ENCODE peak calls at places on chromosomes 4 and X, in nine cellular contexts. One of them, this sample, is unnamed. For H3K4me1, the result is how much of the 10 kb centered on the place peaks cover.

GRCh38 chrX:147803948-147804347 is 107.8 kb upstream of the FMR1 start:
- DNase-seq in left ventricle myocardium inferior: no peak
- DNase-seq in neuronal stem cell: peak
- DNase-seq in HCT116: no peak
- DNase-seq in iPS DF 6.9: no peak
- DNase-seq in heart right ventricle: no peak
- DNase-seq in cardiac muscle cell: no peak
- DNase-seq in heart left ventricle: no peak
- DNase-seq in breast epithelium: no peak
- DNase-seq in this sample: peak

GRCh38 chrX:132622130-132622529 is 133.3 kb upstream of the MBNL3 start:
- DNase-seq in left ventricle myocardium inferior: no peak
- DNase-seq in neuronal stem cell: no peak
- DNase-seq in HCT116: peak
- DNase-seq in iPS DF 6.9: no peak
- DNase-seq in heart right ventricle: no peak
- DNase-seq in cardiac muscle cell: peak
- DNase-seq in heart left ventricle: no peak
- DNase-seq in breast epithelium: no peak
- DNase-seq in this sample: no peak

GRCh38 chr4:139389102-139389501 is 64.8 kb upstream of the RAB33B start:
- DNase-seq in left ventricle myocardium inferior: no peak
- DNase-seq in neuronal stem cell: no peak
- DNase-seq in HCT116: no peak
- DNase-seq in iPS DF 6.9: no peak
- DNase-seq in heart right ventricle: no peak
- DNase-seq in cardiac muscle cell: no peak
- DNase-seq in heart left ventricle: no peak
- DNase-seq in breast epithelium: no peak
- DNase-seq in this sample: no peak

GRCh38 chr4:137124278-137124932 is 407.9 kb downstream of the PCDH18 start:
- DNase-seq in left ventricle myocardium inferior: no peak
- DNase-seq in neuronal stem cell: peak
- DNase-seq in HCT116: peak
- DNase-seq in iPS DF 6.9: peak
- DNase-seq in heart right ventricle: no peak
- DNase-seq in cardiac muscle cell: peak
- DNase-seq in heart left ventricle: no peak
- DNase-seq in breast epithelium: no peak
- DNase-seq in this sample: peak

GRCh38 chr4:123064390-123064789 is 142.0 kb upstream of the NUDT6 start:
- DNase-seq in left ventricle myocardium inferior: no peak
- DNase-seq in neuronal stem cell: no peak
- DNase-seq in HCT116: no peak
- DNase-seq in iPS DF 6.9: no peak
- DNase-seq in heart right ventricle: no peak
- DNase-seq in cardiac muscle cell: peak
- DNase-seq in heart left ventricle: no peak
- DNase-seq in breast epithelium: no peak
- DNase-seq in this sample: no peak

GRCh38 chrX:67104982-67105757 is 438.7 kb upstream of the AR start:
- DNase-seq in left ventricle myocardium inferior: peak
- DNase-seq in neuronal stem cell: no peak
- DNase-seq in HCT116: no peak
- DNase-seq in iPS DF 6.9: no peak
- DNase-seq in heart right ventricle: no peak
- DNase-seq in cardiac muscle cell: no peak
- DNase-seq in heart left ventricle: peak
- DNase-seq in breast epithelium: no peak
- DNase-seq in this sample: no peak

GRCh38 chr4:71599588-71599987 is 184.3 kb downstream of the GC start:
- DNase-seq in left ventricle myocardium inferior: no peak
- DNase-seq in neuronal stem cell: no peak
- DNase-seq in HCT116: no peak
- DNase-seq in iPS DF 6.9: no peak
- DNase-seq in heart right ventricle: no peak
- DNase-seq in cardiac muscle cell: no peak
- DNase-seq in heart left ventricle: no peak
- DNase-seq in breast epithelium: no peak
- DNase-seq in this sample: no peak

GRCh38 chr4:65665951-65666523 is 4.3 kb downstream of the EPHA5 start:
- DNase-seq in left ventricle myocardium inferior: no peak
- DNase-seq in neuronal stem cell: peak
- DNase-seq in HCT116: no peak
- DNase-seq in iPS DF 6.9: no peak
- DNase-seq in heart right ventricle: no peak
- DNase-seq in cardiac muscle cell: no peak
- DNase-seq in heart left ventricle: no peak
- DNase-seq in breast epithelium: no peak
- DNase-seq in this sample: no peak

GRCh38 chr4:127145001-127145400 is 487.8 kb upstream of the INTU start:
- DNase-seq in left ventricle myocardium inferior: no peak
- DNase-seq in neuronal stem cell: no peak
- DNase-seq in HCT116: no peak
- DNase-seq in iPS DF 6.9: no peak
- DNase-seq in heart right ventricle: no peak
- DNase-seq in cardiac muscle cell: no peak
- DNase-seq in heart left ventricle: no peak
- DNase-seq in breast epithelium: no peak
- DNase-seq in this sample: no peak

GRCh38 chr4:7890635-7891393 is 48.8 kb downstream of the AFAP1 start:
- DNase-seq in left ventricle myocardium inferior: no peak
- DNase-seq in neuronal stem cell: no peak
- DNase-seq in HCT116: no peak
- DNase-seq in iPS DF 6.9: no peak
- DNase-seq in heart right ventricle: no peak
- DNase-seq in cardiac muscle cell: peak
- DNase-seq in heart left ventricle: no peak
- DNase-seq in breast epithelium: no peak
- DNase-seq in this sample: no peak

GRCh38 chr4:52718123-52718522 is 33.1 kb downstream of the ERVMER34-1 start:
- DNase-seq in left ventricle myocardium inferior: no peak
- DNase-seq in neuronal stem cell: no peak
- DNase-seq in HCT116: no peak
- DNase-seq in iPS DF 6.9: no peak
- DNase-seq in heart right ventricle: no peak
- DNase-seq in cardiac muscle cell: peak
- DNase-seq in heart left ventricle: no peak
- DNase-seq in breast epithelium: no peak
- DNase-seq in this sample: no peak

GRCh38 chrX:72122621-72123275 is 9.0 kb downstream of the RTL5 start:
- DNase-seq in left ventricle myocardium inferior: no peak
- DNase-seq in neuronal stem cell: no peak
- DNase-seq in HCT116: no peak
- DNase-seq in iPS DF 6.9: no peak
- DNase-seq in heart right ventricle: no peak
- DNase-seq in cardiac muscle cell: no peak
- DNase-seq in heart left ventricle: no peak
- DNase-seq in breast epithelium: no peak
- DNase-seq in this sample: no peak
- H3K4me1 ChIP-seq in left ventricle myocardium inferior: half or more
- H3K4me1 ChIP-seq in neuronal stem cell: under half
- H3K4me1 ChIP-seq in HCT116: under half
- H3K4me1 ChIP-seq in iPS DF 6.9: under half
- H3K4me1 ChIP-seq in heart right ventricle: half or more
- H3K4me1 ChIP-seq in cardiac muscle cell: under half
- H3K4me1 ChIP-seq in heart left ventricle: under half
- H3K4me1 ChIP-seq in breast epithelium: under half
- H3K4me1 ChIP-seq in this sample: under half

GRCh38 chr4:125837493-125838238 is 522.9 kb downstream of the FAT4 start:
- DNase-seq in left ventricle myocardium inferior: no peak
- DNase-seq in neuronal stem cell: no peak
- DNase-seq in HCT116: no peak
- DNase-seq in iPS DF 6.9: no peak
- DNase-seq in heart right ventricle: no peak
- DNase-seq in cardiac muscle cell: no peak
- DNase-seq in heart left ventricle: no peak
- DNase-seq in breast epithelium: no peak
- DNase-seq in this sample: no peak

GRCh38 chr4:125836597-125837195 is 521.9 kb downstream of the FAT4 start:
- DNase-seq in left ventricle myocardium inferior: no peak
- DNase-seq in neuronal stem cell: no peak
- DNase-seq in HCT116: no peak
- DNase-seq in iPS DF 6.9: no peak
- DNase-seq in heart right ventricle: no peak
- DNase-seq in cardiac muscle cell: peak
- DNase-seq in heart left ventricle: no peak
- DNase-seq in breast epithelium: no peak
- DNase-seq in this sample: no peak

GRCh38 chr4:125838239-125838601 is 523.5 kb downstream of the FAT4 start:
- DNase-seq in left ventricle myocardium inferior: no peak
- DNase-seq in neuronal stem cell: no peak
- DNase-seq in HCT116: no peak
- DNase-seq in iPS DF 6.9: no peak
- DNase-seq in heart right ventricle: no peak
- DNase-seq in cardiac muscle cell: no peak
- DNase-seq in heart left ventricle: no peak
- DNase-seq in breast epithelium: no peak
- DNase-seq in this sample: no peak

DNA sequence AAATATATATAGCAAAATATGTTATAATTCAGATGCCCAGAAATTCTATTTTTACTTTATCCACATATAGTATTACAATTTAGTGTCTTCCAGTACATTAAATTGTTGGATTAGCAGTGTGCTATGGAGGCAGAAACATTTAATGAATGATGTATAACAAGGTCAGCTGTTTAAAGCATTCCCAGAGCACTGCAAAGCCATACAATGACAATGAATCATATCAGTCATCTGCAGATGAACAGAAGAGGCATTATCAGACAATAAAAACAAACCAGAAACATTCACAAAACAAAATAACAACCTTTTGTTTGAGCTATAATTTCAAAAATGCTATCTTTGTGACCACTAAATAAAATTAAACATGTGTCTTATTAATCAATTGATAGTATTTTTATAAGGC is 524.2 kb downstream of the FAT4 start:
- DNase-seq in left ventricle myocardium inferior: no peak
- DNase-seq in neuronal stem cell: no peak
- DNase-seq in HCT116: no peak
- DNase-seq in iPS DF 6.9: no peak
- DNase-seq in heart right ventricle: no peak
- DNase-seq in cardiac muscle cell: no peak
- DNase-seq in heart left ventricle: no peak
- DNase-seq in breast epithelium: no peak
- DNase-seq in this sample: no peak
- H3K4me3 ChIP-seq in left ventricle myocardium inferior: no peak
- H3K4me3 ChIP-seq in neuronal stem cell: no peak
- H3K4me3 ChIP-seq in HCT116: no peak
- H3K4me3 ChIP-seq in iPS DF 6.9: no peak
- H3K4me3 ChIP-seq in heart right ventricle: no peak
- H3K4me3 ChIP-seq in cardiac muscle cell: no peak
- H3K4me3 ChIP-seq in heart left ventricle: no peak
- H3K4me3 ChIP-seq in breast epithelium: no peak
- H3K4me3 ChIP-seq in this sample: no peak

GRCh38 chr4:186149872-186150271 is 41.5 kb upstream of the CYP4V2 start:
- DNase-seq in left ventricle myocardium inferior: peak
- DNase-seq in neuronal stem cell: no peak
- DNase-seq in HCT116: no peak
- DNase-seq in iPS DF 6.9: no peak
- DNase-seq in heart right ventricle: peak
- DNase-seq in cardiac muscle cell: peak
- DNase-seq in heart left ventricle: peak
- DNase-seq in breast epithelium: no peak
- DNase-seq in this sample: no peak
- H3K27ac ChIP-seq in left ventricle myocardium inferior: peak
- H3K27ac ChIP-seq in neuronal stem cell: no peak
- H3K27ac ChIP-seq in HCT116: no peak
- H3K27ac ChIP-seq in iPS DF 6.9: no peak
- H3K27ac ChIP-seq in heart right ventricle: no peak
- H3K27ac ChIP-seq in cardiac muscle cell: no peak
- H3K27ac ChIP-seq in heart left ventricle: no peak
- H3K27ac ChIP-seq in breast epithelium: no peak
- H3K27ac ChIP-seq in this sample: no peak

DNA sequence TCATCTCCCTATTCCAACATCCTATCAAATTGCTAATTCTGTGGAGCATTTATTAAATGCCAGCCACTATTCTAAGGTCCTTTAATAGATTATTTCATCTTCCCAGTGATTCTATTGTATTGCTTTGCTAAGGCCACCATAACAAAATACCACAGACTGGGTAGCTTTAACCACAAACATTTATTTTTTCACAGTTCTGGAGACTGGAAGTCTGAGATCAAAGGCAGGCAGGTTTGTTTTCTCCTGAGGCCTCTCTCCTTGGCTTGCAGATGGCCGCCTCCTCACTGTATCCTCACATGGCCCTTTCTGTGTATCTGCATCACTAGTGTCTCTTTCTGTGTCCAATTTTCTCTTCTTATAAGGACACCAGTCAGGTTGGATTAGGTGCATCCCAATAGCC is 64.5 kb downstream of the CPE start:
- DNase-seq in left ventricle myocardium inferior: no peak
- DNase-seq in neuronal stem cell: no peak
- DNase-seq in HCT116: no peak
- DNase-seq in iPS DF 6.9: no peak
- DNase-seq in heart right ventricle: no peak
- DNase-seq in cardiac muscle cell: no peak
- DNase-seq in heart left ventricle: no peak
- DNase-seq in breast epithelium: no peak
- DNase-seq in this sample: no peak
- H3K4me1 ChIP-seq in left ventricle myocardium inferior: under half
- H3K4me1 ChIP-seq in neuronal stem cell: under half
- H3K4me1 ChIP-seq in HCT116: under half
- H3K4me1 ChIP-seq in iPS DF 6.9: under half
- H3K4me1 ChIP-seq in heart right ventricle: under half
- H3K4me1 ChIP-seq in cardiac muscle cell: under half
- H3K4me1 ChIP-seq in heart left ventricle: under half
- H3K4me1 ChIP-seq in breast epithelium: under half
- H3K4me1 ChIP-seq in this sample: under half

DNA sequence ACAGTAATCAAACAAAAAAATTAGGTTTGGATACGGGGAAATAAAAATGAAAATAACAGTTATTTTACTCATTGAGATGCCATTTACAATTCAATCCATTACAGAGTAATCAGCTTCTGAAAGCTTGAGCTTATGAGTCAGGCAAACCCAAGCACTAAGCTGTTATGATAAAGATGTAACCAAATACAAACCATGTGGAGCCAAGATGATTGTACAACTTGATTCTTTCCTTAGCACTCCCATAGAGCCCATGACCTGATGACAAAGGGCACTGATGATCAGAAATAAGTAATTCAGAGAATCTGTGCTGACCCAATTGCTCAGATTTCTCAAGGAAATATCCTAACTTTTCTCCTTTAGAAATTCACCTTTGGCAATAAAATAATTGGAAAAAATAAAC is 40.5 kb upstream of the PRKG2 start:
- DNase-seq in left ventricle myocardium inferior: no peak
- DNase-seq in neuronal stem cell: no peak
- DNase-seq in HCT116: no peak
- DNase-seq in iPS DF 6.9: no peak
- DNase-seq in heart right ventricle: no peak
- DNase-seq in cardiac muscle cell: peak
- DNase-seq in heart left ventricle: no peak
- DNase-seq in breast epithelium: no peak
- DNase-seq in this sample: no peak
- H3K4me3 ChIP-seq in left ventricle myocardium inferior: no peak
- H3K4me3 ChIP-seq in neuronal stem cell: no peak
- H3K4me3 ChIP-seq in HCT116: no peak
- H3K4me3 ChIP-seq in iPS DF 6.9: no peak
- H3K4me3 ChIP-seq in heart right ventricle: no peak
- H3K4me3 ChIP-seq in cardiac muscle cell: no peak
- H3K4me3 ChIP-seq in heart left ventricle: no peak
- H3K4me3 ChIP-seq in breast epithelium: no peak
- H3K4me3 ChIP-seq in this sample: no peak

GRCh38 chr4:140607852-140608251 is 39.1 kb upstream of the UCP1 start:
- DNase-seq in left ventricle myocardium inferior: no peak
- DNase-seq in neuronal stem cell: no peak
- DNase-seq in HCT116: no peak
- DNase-seq in iPS DF 6.9: no peak
- DNase-seq in heart right ventricle: no peak
- DNase-seq in cardiac muscle cell: no peak
- DNase-seq in heart left ventricle: no peak
- DNase-seq in breast epithelium: no peak
- DNase-seq in this sample: no peak
- H3K27ac ChIP-seq in left ventricle myocardium inferior: no peak
- H3K27ac ChIP-seq in neuronal stem cell: no peak
- H3K27ac ChIP-seq in HCT116: no peak
- H3K27ac ChIP-seq in iPS DF 6.9: no peak
- H3K27ac ChIP-seq in heart right ventricle: no peak
- H3K27ac ChIP-seq in cardiac muscle cell: no peak
- H3K27ac ChIP-seq in heart left ventricle: no peak
- H3K27ac ChIP-seq in breast epithelium: no peak
- H3K27ac ChIP-seq in this sample: no peak